ENCODE peak calls at places on chromosomes 5 and 9, in four cellular contexts. One of them, this sample, is unnamed.
A peak's percentile ranks its signal among the peaks of the same experiment; 100 is the strongest.

GRCh38 chr9:33820231-33820745 is 3.3 kb downstream of the UBE2R2 start:
- DNase-seq in NCI-H524 treated with DMSO at 0.1 percent for 48 hours: no peak
- DNase-seq in frontal cortex: no peak
- DNase-seq in hepatocyte: no peak
- DNase-seq in this sample: no peak

GRCh38 chr5:27318701-27319100 is 280.3 kb upstream of the CDH9 start:
- DNase-seq in NCI-H524 treated with DMSO at 0.1 percent for 48 hours: no peak
- DNase-seq in frontal cortex: no peak
- DNase-seq in hepatocyte: no peak
- DNase-seq in this sample: no peak

GRCh38 chr5:6792376-6792775 is 79.1 kb downstream of the TENT4A start:
- DNase-seq in NCI-H524 treated with DMSO at 0.1 percent for 48 hours: no peak
- DNase-seq in frontal cortex: no peak
- DNase-seq in hepatocyte: no peak
- DNase-seq in this sample: no peak

GRCh38 chr9:96509848-96510247 is 59.9 kb downstream of the HABP4 start:
- DNase-seq in NCI-H524 treated with DMSO at 0.1 percent for 48 hours: no peak
- DNase-seq in frontal cortex: no peak
- DNase-seq in hepatocyte: no peak
- DNase-seq in this sample: no peak

GRCh38 chr5:166947045-166947444 is 1344.4 kb upstream of the WWC1 start:
- DNase-seq in NCI-H524 treated with DMSO at 0.1 percent for 48 hours: no peak
- DNase-seq in frontal cortex: no peak
- DNase-seq in hepatocyte: no peak
- DNase-seq in this sample: no peak

GRCh38 chr9:96680812-96681499 is 25.8 kb upstream of the PRXL2C start:
- DNase-seq in NCI-H524 treated with DMSO at 0.1 percent for 48 hours: no peak
- DNase-seq in frontal cortex: no peak
- DNase-seq in hepatocyte: no peak
- DNase-seq in this sample: no peak

GRCh38 chr9:82201186-82201585 is 212.6 kb downstream of the SPATA31D1 start:
- DNase-seq in NCI-H524 treated with DMSO at 0.1 percent for 48 hours: no peak
- DNase-seq in frontal cortex: no peak
- DNase-seq in hepatocyte: no peak
- DNase-seq in this sample: no peak

GRCh38 chr5:52665544-52665943 is 122.2 kb upstream of the ITGA1 start:
- DNase-seq in NCI-H524 treated with DMSO at 0.1 percent for 48 hours: no peak
- DNase-seq in frontal cortex: no peak
- DNase-seq in hepatocyte: no peak
- DNase-seq in this sample: peak; percentile 22

GRCh38 chr9:76341616-76342015 is 52.6 kb downstream of the RFK start:
- DNase-seq in NCI-H524 treated with DMSO at 0.1 percent for 48 hours: no peak
- DNase-seq in frontal cortex: no peak
- DNase-seq in hepatocyte: no peak
- DNase-seq in this sample: no peak

GRCh38 chr5:10565785-10566506 is 2.1 kb downstream of the ANKRD33B start:
- DNase-seq in NCI-H524 treated with DMSO at 0.1 percent for 48 hours: no peak
- DNase-seq in frontal cortex: no peak
- DNase-seq in hepatocyte: no peak
- DNase-seq in this sample: no peak

GRCh38 chr9:137044502-137045177 is 1.3 kb downstream of the NPDC1 start:
- DNase-seq in NCI-H524 treated with DMSO at 0.1 percent for 48 hours: no peak
- DNase-seq in frontal cortex: peak; percentile 68
- DNase-seq in hepatocyte: no peak
- DNase-seq in this sample: no peak

GRCh38 chr9:93139365-93140182 is 5.5 kb upstream of the NINJ1 start:
- DNase-seq in NCI-H524 treated with DMSO at 0.1 percent for 48 hours: no peak
- DNase-seq in frontal cortex: no peak
- DNase-seq in hepatocyte: no peak
- DNase-seq in this sample: no peak

GRCh38 chr5:123088031-123088805 is 823 bp upstream of the PRDM6 start:
- DNase-seq in NCI-H524 treated with DMSO at 0.1 percent for 48 hours: no peak
- DNase-seq in frontal cortex: no peak
- DNase-seq in hepatocyte: peak; percentile 56
- DNase-seq in this sample: no peak

GRCh38 chr9:97911970-97912369 is 10.3 kb downstream of the TRMO start:
- DNase-seq in NCI-H524 treated with DMSO at 0.1 percent for 48 hours: no peak
- DNase-seq in frontal cortex: no peak
- DNase-seq in hepatocyte: no peak
- DNase-seq in this sample: no peak

GRCh38 chr5:143402464-143403356 is 776 bp downstream of the NR3C1 start:
- DNase-seq in NCI-H524 treated with DMSO at 0.1 percent for 48 hours: no peak
- DNase-seq in frontal cortex: peak; percentile 28
- DNase-seq in hepatocyte: peak; percentile 71
- DNase-seq in this sample: peak; percentile 58

GRCh38 chr9:12876872-12877271 is 102.1 kb downstream of the LURAP1L start:
- DNase-seq in NCI-H524 treated with DMSO at 0.1 percent for 48 hours: peak; percentile 47
- DNase-seq in frontal cortex: no peak
- DNase-seq in hepatocyte: no peak
- DNase-seq in this sample: no peak

GRCh38 chr5:74556631-74557595 is 83.6 kb downstream of the ENC1 start:
- DNase-seq in NCI-H524 treated with DMSO at 0.1 percent for 48 hours: peak; percentile 8
- DNase-seq in frontal cortex: no peak
- DNase-seq in hepatocyte: no peak
- DNase-seq in this sample: no peak

GRCh38 chr9:70574222-70574837 is 159.9 kb upstream of the KLF9 start:
- DNase-seq in NCI-H524 treated with DMSO at 0.1 percent for 48 hours: no peak
- DNase-seq in frontal cortex: no peak
- DNase-seq in hepatocyte: no peak
- DNase-seq in this sample: peak; percentile 39

GRCh38 chr9:72292874-72293607 is 72.0 kb downstream of the ZFAND5 start:
- DNase-seq in NCI-H524 treated with DMSO at 0.1 percent for 48 hours: no peak
- DNase-seq in frontal cortex: no peak
- DNase-seq in hepatocyte: peak; percentile 81
- DNase-seq in this sample: no peak

GRCh38 chr9:134390537-134390936 is 64.3 kb downstream of the RXRA start:
- DNase-seq in NCI-H524 treated with DMSO at 0.1 percent for 48 hours: no peak
- DNase-seq in frontal cortex: no peak
- DNase-seq in hepatocyte: no peak
- DNase-seq in this sample: no peak